ENCODE peak calls at places on chromosomes 6 and 20, in five cellular contexts. C is trophoblast cell, O is psoas muscle, Q is small intestine, I is mesendoderm. N is an unnamed sample.

GRCh38 chr6:52610745-52611355 is 34.0 kb upstream of the TRAM2 start:
- DNase-seq in C (no peak), I (peak; percentile 14), O (no peak), Q (peak; percentile 87), N (no peak)

GRCh38 chr20:25324412-25324811 is 66.2 kb downstream of the ABHD12 start:
- DNase-seq in I (no peak), Q (no peak), C (peak; percentile 36), O (no peak), N (peak; percentile 80)

GRCh38 chr6:126156973-126157372 is 170.6 kb downstream of the TRMT11 start:
- DNase-seq in I (no peak), O (no peak), Q (no peak), C (no peak), N (no peak)

GRCh38 chr20:40470313-40471260 is 218.4 kb downstream of the MAFB start:
- DNase-seq in Q (no peak), I (no peak), C (no peak), O (peak; percentile 49), N (no peak)

GRCh38 chr6:35725721-35726438 is 11.0 kb upstream of the ARMC12 start:
- DNase-seq in I (no peak), O (peak; percentile 93), Q (peak; percentile 99), C (peak; percentile 24), N (peak; percentile 86)

GRCh38 chr20:15862178-15862577 is 711.1 kb downstream of the KIF16B start:
- DNase-seq in O (no peak), C (no peak), I (no peak), Q (no peak), N (no peak)

GRCh38 chr6:11740875-11741274 is 37.7 kb downstream of the ADTRP start:
- DNase-seq in Q (no peak), I (no peak), C (no peak), O (no peak), N (no peak)

GRCh38 chr20:46647469-46647868 is 3.8 kb downstream of the SLC13A3 start:
- DNase-seq in C (no peak), I (no peak), Q (no peak), O (no peak), N (no peak)

GRCh38 chr6:72738091-72738490 is 116.2 kb downstream of the KCNQ5 start:
- DNase-seq in Q (no peak), I (no peak), O (no peak), C (peak; percentile 88), N (no peak)

GRCh38 chr6:45415778-45416518 is 38.2 kb upstream of the SUPT3H start:
- DNase-seq in C (no peak), I (no peak), O (no peak), Q (no peak), N (no peak)

GRCh38 chr6:2162089-2162465 is 83.3 kb downstream of the GMDS start:
- DNase-seq in O (no peak), Q (no peak), I (no peak), C (peak; percentile 25), N (no peak)

GRCh38 chr6:74755748-74756147 is 450.1 kb downstream of the COL12A1 start:
- DNase-seq in C (no peak), O (no peak), Q (no peak), I (no peak), N (no peak)

GRCh38 chr6:43766964-43767461 is 3.0 kb upstream of the VEGFA start:
- DNase-seq in I (no peak), O (peak; percentile 36), C (no peak), Q (peak; percentile 88), N (no peak)

GRCh38 chr6:53313784-53314382 is 34.9 kb downstream of the ELOVL5 start:
- DNase-seq in C (no peak), Q (no peak), I (no peak), O (no peak), N (no peak)

GRCh38 chr6:134282816-134283215 is 35.1 kb downstream of the SGK1 start:
- DNase-seq in I (no peak), C (no peak), O (no peak), Q (no peak), N (no peak)

GRCh38 chr6:28824793-28825731 is 98.7 kb downstream of the TRIM27 start:
- DNase-seq in O (no peak), Q (no peak), C (no peak), I (peak; percentile 32), N (no peak)

GRCh38 chr6:144350176-144350575 is 65.0 kb downstream of the UTRN start:
- DNase-seq in Q (no peak), I (no peak), C (no peak), O (no peak), N (no peak)

GRCh38 chr20:18273738-18274137 is 14.6 kb upstream of the ZNF133 start:
- DNase-seq in O (no peak), I (no peak), Q (no peak), C (no peak), N (no peak)

GRCh38 chr6:48689498-48689897 is 578.5 kb upstream of the PTCHD4 start:
- DNase-seq in I (no peak), C (no peak), Q (no peak), O (no peak), N (no peak)

GRCh38 chr6:4344317-4344899 is 209.0 kb upstream of the ECI2 start:
- DNase-seq in I (no peak), C (peak; percentile 32), O (no peak), Q (no peak), N (no peak)

GRCh38 chr6:52399511-52400315 is 20.4 kb upstream of the EFHC1 start:
- DNase-seq in C (peak; percentile 78), O (no peak), I (peak; percentile 78), Q (peak; percentile 74), N (no peak)

GRCh38 chr6:25006565-25007001 is 70.8 kb upstream of the RIPOR2 start:
- DNase-seq in Q (peak; percentile 71), I (no peak), O (peak; percentile 68), C (peak; percentile 45), N (peak; percentile 77)

GRCh38 chr6:62516287-62517152 is 230.5 kb upstream of the KHDRBS2 start:
- DNase-seq in Q (no peak), C (no peak), I (peak; percentile 74), O (no peak), N (no peak)

GRCh38 chr6:96856822-96857221 is 19.5 kb upstream of the GPR63 start:
- DNase-seq in I (no peak), C (no peak), O (no peak), Q (no peak), N (no peak)

GRCh38 chr6:80331522-80331921 is 225.1 kb downstream of the BCKDHB start:
- DNase-seq in Q (no peak), O (no peak), C (no peak), I (no peak), N (no peak)

GRCh38 chr6:3403244-3404154 is 53.4 kb downstream of the SLC22A23 start:
- DNase-seq in Q (peak; percentile 98), C (no peak), I (peak; percentile 78), O (no peak), N (no peak)

GRCh38 chr6:96391776-96392175 is 129.8 kb upstream of the UFL1 start:
- DNase-seq in I (peak; percentile 87), C (peak; percentile 13), Q (peak; percentile 15), O (no peak), N (no peak)

GRCh38 chr6:7587631-7588100 is 2.3 kb upstream of the SNRNP48 start:
- DNase-seq in O (no peak), I (peak; percentile 44), C (peak; percentile 68), Q (peak; percentile 93), N (no peak)

GRCh38 chr6:127384007-127384406 is 40.6 kb upstream of the ECHDC1 start:
- DNase-seq in I (no peak), C (no peak), O (no peak), Q (no peak), N (no peak)

GRCh38 chr20:38192323-38192885 is 27.3 kb upstream of the TGM2 start:
- DNase-seq in O (no peak), Q (no peak), I (no peak), C (no peak), N (no peak)

GRCh38 chr6:72048080-72048479 is 161.7 kb downstream of the RIMS1 start:
- DNase-seq in C (peak; percentile 3), Q (no peak), O (no peak), I (no peak), N (no peak)

GRCh38 chr6:7254980-7255825 is 57.8 kb downstream of the SSR1 start:
- DNase-seq in C (no peak), I (no peak), Q (no peak), O (peak; percentile 58), N (no peak)

DNA sequence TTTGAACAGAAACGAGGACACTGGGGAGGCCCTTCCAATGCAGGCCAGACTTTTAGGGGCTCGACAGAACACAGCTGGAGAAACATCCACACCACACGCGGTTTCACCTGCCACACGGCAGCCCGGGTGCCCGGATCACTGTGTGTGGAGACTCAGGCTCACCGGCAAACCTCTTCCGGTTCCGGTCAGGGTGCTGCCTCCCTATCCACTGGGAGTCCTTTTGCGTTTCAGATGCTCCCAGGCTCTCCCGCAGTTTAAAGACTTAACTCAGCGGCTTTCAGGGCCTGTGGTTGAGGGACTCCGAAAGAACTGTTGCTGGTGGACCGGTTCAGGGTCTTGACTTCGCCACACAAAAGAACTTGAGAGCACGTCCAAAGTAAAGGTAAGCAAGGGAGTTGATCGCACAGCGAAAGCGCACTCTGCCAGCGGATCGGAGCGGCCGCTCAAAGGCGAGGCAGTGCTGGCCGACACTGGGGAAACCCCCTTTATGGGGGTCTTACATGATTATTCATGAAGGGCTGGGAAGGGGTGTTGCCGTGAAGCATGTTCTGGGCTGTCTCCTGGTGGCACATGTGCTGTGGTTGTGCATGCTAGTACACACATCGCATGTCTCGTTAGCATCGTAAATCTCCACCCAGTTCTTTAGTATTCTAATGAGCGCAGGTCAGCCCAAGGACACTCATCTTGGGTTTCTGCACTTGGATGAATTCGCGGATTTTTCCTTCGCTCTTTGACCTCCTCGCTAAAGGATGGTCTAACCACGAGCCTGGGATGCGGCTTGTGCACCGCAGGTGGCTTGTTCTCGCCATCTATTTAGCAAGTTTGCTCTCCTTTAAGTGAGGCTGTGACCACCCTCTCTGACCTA is 180.3 kb downstream of the CDH26 start:
- DNase-seq in Q (no peak), I (no peak), O (peak; percentile 75), C (peak; percentile 6), N (peak; percentile 31)
- H3K4me3 ChIP-seq in Q (no peak overlapping the region), I (no peak overlapping the region), O (peak overlapping the region; percentile 64), C (no peak overlapping the region), N (peak overlapping the region; percentile 34)

GRCh38 chr20:44542902-44543301 is 21.0 kb upstream of the SERINC3 start:
- DNase-seq in O (no peak), C (no peak), Q (no peak), I (no peak), N (no peak)
- H3K4me1 ChIP-seq in O (peaks cover 13% of the 10 kb centered on the region), C (no peaks in the 10 kb centered on the region), Q (no peaks in the 10 kb centered on the region), I (no peaks in the 10 kb centered on the region), N (peaks cover 22% of the 10 kb centered on the region)

DNA sequence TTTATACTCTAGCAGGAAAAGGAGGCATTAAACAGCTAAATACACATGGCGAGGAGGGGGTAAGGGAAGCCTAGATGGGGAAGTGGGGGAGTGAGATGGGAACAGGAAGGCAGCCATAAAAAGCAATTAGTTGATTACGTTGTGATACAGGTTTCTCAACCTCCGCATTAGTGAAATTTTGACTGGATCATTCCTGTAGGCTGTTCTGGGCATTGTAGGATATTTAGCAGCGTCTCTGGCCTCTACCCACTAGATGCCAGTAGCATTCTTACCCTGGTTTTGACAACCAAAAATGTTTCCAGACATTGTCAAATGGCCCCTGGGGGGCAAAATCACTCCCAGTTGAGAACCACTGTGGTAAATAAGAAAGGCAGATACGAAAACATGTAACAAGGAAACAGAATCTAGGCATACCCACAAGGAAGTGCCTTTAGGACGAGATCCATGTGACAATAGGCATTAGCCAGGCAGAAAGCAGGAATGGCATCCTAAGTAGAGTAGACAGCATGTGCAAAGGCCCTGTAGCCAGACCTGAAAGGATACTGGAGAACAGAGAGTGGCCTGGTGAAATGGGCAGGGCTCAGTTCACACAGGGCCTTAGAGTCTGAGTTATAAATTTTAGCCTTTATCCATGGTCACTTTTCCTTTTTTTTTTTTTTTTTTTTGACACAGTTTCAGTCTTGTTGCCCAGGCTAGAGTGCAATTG is 25.8 kb upstream of the PTPN1 start:
- DNase-seq in C (no peak), I (no peak), O (no peak), Q (peak; percentile 21), N (no peak)
- H3K4me3 ChIP-seq in C (no peak overlapping the region), I (no peak overlapping the region), O (peak overlapping the region; percentile 63), Q (no peak overlapping the region), N (peak overlapping the region; percentile 50)

GRCh38 chr20:44208165-44208564 is 2.4 kb downstream of the OSER1 start:
- DNase-seq in C (no peak), Q (peak; percentile 59), O (no peak), I (no peak), N (no peak)
- H3K4me1 ChIP-seq in C (peaks cover 8% of the 10 kb centered on the region), Q (no peaks in the 10 kb centered on the region), O (peaks cover 56% of the 10 kb centered on the region), I (peaks cover 7% of the 10 kb centered on the region), N (peaks cover 50% of the 10 kb centered on the region)